ENCODE peak calls at places on chromosome 18, in five cellular contexts. One of them, this sample, is unnamed.

GRCh38 chr18:76801567-76802505 is 20.5 kb upstream of the ZNF236 start:
- DNase-seq in GM12892: peak
- DNase-seq in HCT116: no peak
- DNase-seq in transverse colon: peak
- DNase-seq in GM12878: no peak
- DNase-seq in this sample: peak

GRCh38 chr18:11031966-11032365 is 117.4 kb downstream of the PIEZO2 start:
- DNase-seq in GM12892: no peak
- DNase-seq in HCT116: no peak
- DNase-seq in transverse colon: no peak
- DNase-seq in GM12878: no peak
- DNase-seq in this sample: no peak

GRCh38 chr18:77140439-77141109 is 8.0 kb upstream of the MBP start:
- DNase-seq in GM12892: no peak
- DNase-seq in HCT116: no peak
- DNase-seq in transverse colon: peak
- DNase-seq in GM12878: no peak
- DNase-seq in this sample: no peak

GRCh38 chr18:62584241-62585120 is 61.7 kb downstream of the ZCCHC2 start:
- DNase-seq in GM12892: peak
- DNase-seq in HCT116: peak
- DNase-seq in transverse colon: peak
- DNase-seq in GM12878: peak
- DNase-seq in this sample: peak

GRCh38 chr18:78174737-78175136 is 804.9 kb upstream of the SALL3 start:
- DNase-seq in GM12892: no peak
- DNase-seq in HCT116: no peak
- DNase-seq in transverse colon: no peak
- DNase-seq in GM12878: no peak
- DNase-seq in this sample: no peak

GRCh38 chr18:72973831-72974230 is 106.0 kb upstream of the NETO1 start:
- DNase-seq in GM12892: no peak
- DNase-seq in HCT116: no peak
- DNase-seq in transverse colon: no peak
- DNase-seq in GM12878: no peak
- DNase-seq in this sample: no peak

GRCh38 chr18:12585218-12585617 is 72.7 kb downstream of the SPIRE1 start:
- DNase-seq in GM12892: no peak
- DNase-seq in HCT116: no peak
- DNase-seq in transverse colon: no peak
- DNase-seq in GM12878: no peak
- DNase-seq in this sample: no peak

GRCh38 chr18:79791141-79791972 is 6.4 kb upstream of the KCNG2 start:
- DNase-seq in GM12892: no peak
- DNase-seq in HCT116: no peak
- DNase-seq in transverse colon: peak
- DNase-seq in GM12878: no peak
- DNase-seq in this sample: no peak

GRCh38 chr18:46916551-46917107 is 678 bp downstream of the PIAS2 start:
- DNase-seq in GM12892: no peak
- DNase-seq in HCT116: no peak
- DNase-seq in transverse colon: no peak
- DNase-seq in GM12878: no peak
- DNase-seq in this sample: peak

GRCh38 chr18:10460414-10461018 is 6.1 kb downstream of the APCDD1 start:
- DNase-seq in GM12892: no peak
- DNase-seq in HCT116: no peak
- DNase-seq in transverse colon: no peak
- DNase-seq in GM12878: no peak
- DNase-seq in this sample: no peak

GRCh38 chr18:47586418-47586817 is 335.0 kb upstream of the SKOR2 start:
- DNase-seq in GM12892: no peak
- DNase-seq in HCT116: no peak
- DNase-seq in transverse colon: no peak
- DNase-seq in GM12878: no peak
- DNase-seq in this sample: no peak

GRCh38 chr18:60331890-60332289 is 40.7 kb downstream of the MC4R start:
- DNase-seq in GM12892: no peak
- DNase-seq in HCT116: no peak
- DNase-seq in transverse colon: no peak
- DNase-seq in GM12878: no peak
- DNase-seq in this sample: no peak

GRCh38 chr18:77206676-77207370 is 42.8 kb upstream of the GALR1 start:
- DNase-seq in GM12892: no peak
- DNase-seq in HCT116: no peak
- DNase-seq in transverse colon: no peak
- DNase-seq in GM12878: no peak
- DNase-seq in this sample: no peak

GRCh38 chr18:49725809-49726514 is 87.4 kb downstream of the ACAA2 start:
- DNase-seq in GM12892: no peak
- DNase-seq in HCT116: peak
- DNase-seq in transverse colon: peak
- DNase-seq in GM12878: no peak
- DNase-seq in this sample: no peak

GRCh38 chr18:56001576-56001975 is 413.6 kb upstream of the TCF4 start:
- DNase-seq in GM12892: no peak
- DNase-seq in HCT116: no peak
- DNase-seq in transverse colon: no peak
- DNase-seq in GM12878: no peak
- DNase-seq in this sample: no peak

GRCh38 chr18:36756262-36756661 is 72.5 kb downstream of the TPGS2 start:
- DNase-seq in GM12892: no peak
- DNase-seq in HCT116: no peak
- DNase-seq in transverse colon: no peak
- DNase-seq in GM12878: no peak
- DNase-seq in this sample: no peak

GRCh38 chr18:13473751-13474150 is 252.6 kb downstream of the FAM210A start:
- DNase-seq in GM12892: no peak
- DNase-seq in HCT116: no peak
- DNase-seq in transverse colon: no peak
- DNase-seq in GM12878: no peak
- DNase-seq in this sample: no peak

GRCh38 chr18:35489913-35490490 is 7.8 kb downstream of the INO80C start:
- DNase-seq in GM12892: no peak
- DNase-seq in HCT116: no peak
- DNase-seq in transverse colon: peak
- DNase-seq in GM12878: no peak
- DNase-seq in this sample: no peak

GRCh38 chr18:56036673-56037072 is 448.7 kb upstream of the TCF4 start:
- DNase-seq in GM12892: no peak
- DNase-seq in HCT116: no peak
- DNase-seq in transverse colon: no peak
- DNase-seq in GM12878: no peak
- DNase-seq in this sample: no peak

GRCh38 chr18:35376742-35377695 is at the start of gene ZNF396:
- DNase-seq in GM12892: peak
- DNase-seq in HCT116: peak
- DNase-seq in transverse colon: peak
- DNase-seq in GM12878: no peak
- DNase-seq in this sample: peak

GRCh38 chr18:54223568-54224241 is 764 bp downstream of the MBD2 start:
- DNase-seq in GM12892: peak
- DNase-seq in HCT116: peak
- DNase-seq in transverse colon: peak
- DNase-seq in GM12878: no peak
- DNase-seq in this sample: no peak

GRCh38 chr18:63000839-63001238 is 285.5 kb downstream of the PHLPP1 start:
- DNase-seq in GM12892: no peak
- DNase-seq in HCT116: no peak
- DNase-seq in transverse colon: no peak
- DNase-seq in GM12878: no peak
- DNase-seq in this sample: no peak

GRCh38 chr18:79617521-79618500 is 61.8 kb upstream of the CTDP1 start:
- DNase-seq in GM12892: no peak
- DNase-seq in HCT116: no peak
- DNase-seq in transverse colon: no peak
- DNase-seq in GM12878: no peak
- DNase-seq in this sample: no peak

GRCh38 chr18:37572736-37573135 is 7.1 kb upstream of the CELF4 start:
- DNase-seq in GM12892: no peak
- DNase-seq in HCT116: no peak
- DNase-seq in transverse colon: no peak
- DNase-seq in GM12878: no peak
- DNase-seq in this sample: no peak

GRCh38 chr18:60060578-60060977 is 160.8 kb downstream of the PMAIP1 start:
- DNase-seq in GM12892: no peak
- DNase-seq in HCT116: no peak
- DNase-seq in transverse colon: no peak
- DNase-seq in GM12878: no peak
- DNase-seq in this sample: no peak

GRCh38 chr18:46243095-46243494 is 138.9 kb downstream of the HAUS1 start:
- DNase-seq in GM12892: no peak
- DNase-seq in HCT116: no peak
- DNase-seq in transverse colon: no peak
- DNase-seq in GM12878: no peak
- DNase-seq in this sample: no peak

GRCh38 chr18:72555101-72555500 is 11.0 kb upstream of the CBLN2 start:
- DNase-seq in GM12892: no peak
- DNase-seq in HCT116: no peak
- DNase-seq in transverse colon: no peak
- DNase-seq in GM12878: no peak
- DNase-seq in this sample: no peak

GRCh38 chr18:59870623-59871130 is 29.1 kb upstream of the PMAIP1 start:
- DNase-seq in GM12892: no peak
- DNase-seq in HCT116: no peak
- DNase-seq in transverse colon: no peak
- DNase-seq in GM12878: no peak
- DNase-seq in this sample: no peak

GRCh38 chr18:51361130-51361860 is 163.8 kb upstream of the MEX3C start:
- DNase-seq in GM12892: no peak
- DNase-seq in HCT116: no peak
- DNase-seq in transverse colon: no peak
- DNase-seq in GM12878: peak
- DNase-seq in this sample: no peak

GRCh38 chr18:44870631-44871502 is 190.2 kb downstream of the SETBP1 start:
- DNase-seq in GM12892: no peak
- DNase-seq in HCT116: no peak
- DNase-seq in transverse colon: no peak
- DNase-seq in GM12878: no peak
- DNase-seq in this sample: no peak

GRCh38 chr18:59272971-59273935 is at the start of gene RAX:
- DNase-seq in GM12892: no peak
- DNase-seq in HCT116: no peak
- DNase-seq in transverse colon: no peak
- DNase-seq in GM12878: no peak
- DNase-seq in this sample: peak

GRCh38 chr18:10771053-10771709 is 245.4 kb downstream of the NAPG start:
- DNase-seq in GM12892: peak
- DNase-seq in HCT116: no peak
- DNase-seq in transverse colon: no peak
- DNase-seq in GM12878: peak
- DNase-seq in this sample: peak

DNA sequence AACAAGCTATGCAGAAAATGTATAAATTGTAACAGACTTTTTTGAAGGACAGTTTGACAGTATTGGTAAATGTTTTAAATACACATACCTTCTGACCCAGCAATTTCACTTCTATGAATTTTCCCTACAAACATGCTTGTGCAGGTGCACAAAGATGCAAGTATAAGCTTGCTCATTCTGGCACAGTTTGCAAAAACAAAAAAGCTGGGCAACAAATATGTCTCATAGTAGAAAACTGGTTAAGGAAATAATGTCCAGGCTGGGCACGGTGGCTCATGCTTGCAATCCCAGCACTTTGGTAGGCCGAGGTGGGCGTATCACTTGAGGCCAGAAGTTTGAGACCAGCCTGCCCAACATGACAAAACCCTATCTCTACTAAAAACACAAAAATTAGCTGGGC is 96.9 kb upstream of the NEDD4L start:
- DNase-seq in GM12892: no peak
- DNase-seq in HCT116: no peak
- DNase-seq in transverse colon: no peak
- DNase-seq in GM12878: no peak
- DNase-seq in this sample: no peak
- TF ChIP-seq POLR2AphosphoS5 in GM12892: no peak
- TF ChIP-seq POLR2AphosphoS5 in HCT116: no peak
- TF ChIP-seq POLR2AphosphoS5 in transverse colon: no peak
- TF ChIP-seq POLR2AphosphoS5 in GM12878: no peak
- TF ChIP-seq POLR2AphosphoS5 in this sample: no peak

GRCh38 chr18:74947417-74947816 is 261.5 kb downstream of the PTGR3 start:
- DNase-seq in GM12892: no peak
- DNase-seq in HCT116: no peak
- DNase-seq in transverse colon: no peak
- DNase-seq in GM12878: no peak
- DNase-seq in this sample: no peak

GRCh38 chr18:74947875-74948274 is 261.1 kb downstream of the PTGR3 start:
- DNase-seq in GM12892: no peak
- DNase-seq in HCT116: no peak
- DNase-seq in transverse colon: no peak
- DNase-seq in GM12878: no peak
- DNase-seq in this sample: no peak

GRCh38 chr18:74950479-74950878 is 258.5 kb downstream of the PTGR3 start:
- DNase-seq in GM12892: no peak
- DNase-seq in HCT116: no peak
- DNase-seq in transverse colon: no peak
- DNase-seq in GM12878: no peak
- DNase-seq in this sample: no peak

GRCh38 chr18:74949611-74950010 is 259.3 kb downstream of the PTGR3 start:
- DNase-seq in GM12892: no peak
- DNase-seq in HCT116: no peak
- DNase-seq in transverse colon: no peak
- DNase-seq in GM12878: no peak
- DNase-seq in this sample: no peak

DNA sequence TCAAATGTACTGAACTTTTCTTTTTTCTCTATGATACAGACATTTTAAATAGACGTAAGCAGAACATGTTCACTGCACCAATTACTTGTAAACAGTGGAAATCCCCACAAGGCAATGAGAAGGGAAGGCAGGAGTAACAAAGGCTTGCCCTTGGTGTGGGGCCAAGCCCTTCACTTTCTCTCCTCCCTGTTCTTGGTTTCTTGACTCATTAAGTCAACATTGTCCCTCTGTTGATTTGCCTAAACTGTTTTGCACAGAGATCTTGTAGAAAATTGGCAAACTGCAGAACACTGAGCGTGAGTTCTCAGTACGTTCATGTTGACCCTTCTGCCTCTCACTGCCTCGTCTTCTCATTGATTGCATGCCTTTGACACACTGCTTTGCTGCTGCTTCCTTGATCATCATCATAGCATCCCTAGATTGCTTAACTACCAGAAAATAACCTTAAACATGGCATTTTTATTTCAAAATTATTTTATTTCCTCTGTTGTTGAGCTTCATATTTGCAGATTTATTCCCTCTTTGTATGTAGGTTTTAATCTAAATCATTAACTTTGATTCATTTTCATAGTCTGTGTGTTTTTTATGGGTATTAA is 257.7 kb downstream of the PTGR3 start:
- DNase-seq in GM12892: no peak
- DNase-seq in HCT116: no peak
- DNase-seq in transverse colon: peak
- DNase-seq in GM12878: peak
- DNase-seq in this sample: no peak
- TF ChIP-seq POLR2AphosphoS5 in GM12892: no peak
- TF ChIP-seq POLR2AphosphoS5 in HCT116: no peak
- TF ChIP-seq POLR2AphosphoS5 in transverse colon: no peak
- TF ChIP-seq POLR2AphosphoS5 in GM12878: no peak
- TF ChIP-seq POLR2AphosphoS5 in this sample: no peak

GRCh38 chr18:23627325-23627724 is 35.4 kb downstream of the ANKRD29 start:
- DNase-seq in GM12892: no peak
- DNase-seq in HCT116: peak
- DNase-seq in transverse colon: peak
- DNase-seq in GM12878: no peak
- DNase-seq in this sample: no peak
- TF ChIP-seq POLR2AphosphoS5 in GM12892: no peak
- TF ChIP-seq POLR2AphosphoS5 in HCT116: peak
- TF ChIP-seq POLR2AphosphoS5 in transverse colon: no peak
- TF ChIP-seq POLR2AphosphoS5 in GM12878: no peak
- TF ChIP-seq POLR2AphosphoS5 in this sample: no peak

GRCh38 chr18:3179430-3180089 is 40.2 kb downstream of the MYOM1 start:
- DNase-seq in GM12892: peak
- DNase-seq in HCT116: no peak
- DNase-seq in transverse colon: no peak
- DNase-seq in GM12878: peak
- DNase-seq in this sample: peak
- TF ChIP-seq POLR2AphosphoS5 in GM12892: peak
- TF ChIP-seq POLR2AphosphoS5 in HCT116: no peak
- TF ChIP-seq POLR2AphosphoS5 in transverse colon: no peak
- TF ChIP-seq POLR2AphosphoS5 in GM12878: peak
- TF ChIP-seq POLR2AphosphoS5 in this sample: peak

This sample was measured in GM12891.